ENCODE peak calls at places on chromosomes 6 and 20, in five cellular contexts. C, P, E, L and D are unnamed samples.

GRCh38 chr6:5730586-5731263 is 276.0 kb downstream of the NRN1 start:
- DNase-seq in C (no peak), P (no peak), E (no peak), L (no peak), D (no peak)

GRCh38 chr6:10297825-10298224 is 117.0 kb downstream of the TFAP2A start:
- DNase-seq in C (no peak), P (no peak), E (no peak), L (no peak), D (no peak)

GRCh38 chr6:45920819-45921511 is 94.7 kb downstream of the CLIC5 start:
- DNase-seq in C (no peak), P (no peak), E (no peak), L (no peak), D (no peak)

GRCh38 chr20:14919473-14920157 is 582.2 kb upstream of the FLRT3 start:
- DNase-seq in C (no peak), P (no peak), E (peak), L (peak), D (no peak)

GRCh38 chr6:37845026-37845911 is 25.7 kb downstream of the ZFAND3 start:
- DNase-seq in C (no peak), P (no peak), E (no peak), L (no peak), D (no peak)

GRCh38 chr6:40958740-40959139 is 80.3 kb downstream of the UNC5CL start:
- DNase-seq in C (no peak), P (peak), E (no peak), L (no peak), D (no peak)

GRCh38 chr20:45775411-45775810 is 16.3 kb downstream of the WFDC3 start:
- DNase-seq in C (no peak), P (no peak), E (no peak), L (no peak), D (no peak)

GRCh38 chr6:129920103-129920798 is 59.1 kb upstream of the TMEM244 start:
- DNase-seq in C (no peak), P (no peak), E (no peak), L (no peak), D (no peak)

GRCh38 chr6:154504865-154505449 is 5.5 kb downstream of the CNKSR3 start:
- DNase-seq in C (no peak), P (no peak), E (no peak), L (no peak), D (no peak)

GRCh38 chr6:143125896-143126573 is 65.3 kb downstream of the AIG1 start:
- DNase-seq in C (no peak), P (no peak), E (no peak), L (no peak), D (no peak)

GRCh38 chr6:136526196-136526930 is 23.9 kb downstream of the MAP7 start:
- DNase-seq in C (no peak), P (peak), E (no peak), L (peak), D (peak)

GRCh38 chr20:34180460-34181108 is 60.6 kb upstream of the ASIP start:
- DNase-seq in C (no peak), P (no peak), E (no peak), L (no peak), D (no peak)

GRCh38 chr20:2385496-2385895 is 4.8 kb downstream of the TGM6 start:
- DNase-seq in C (no peak), P (no peak), E (no peak), L (no peak), D (no peak)

GRCh38 chr6:84332139-84333034 is 104.9 kb upstream of the CEP162 start:
- DNase-seq in C (no peak), P (no peak), E (no peak), L (no peak), D (no peak)

GRCh38 chr6:111985202-111985731 is 68.6 kb upstream of the CCN6 start:
- DNase-seq in C (no peak), P (no peak), E (no peak), L (no peak), D (no peak)

GRCh38 chr6:36350681-36351091 is 14.0 kb upstream of the BNIP5 start:
- DNase-seq in C (no peak), P (no peak), E (no peak), L (peak), D (peak)

GRCh38 chr20:50694379-50695143 is 3.2 kb upstream of the RIPOR3 start:
- DNase-seq in C (no peak), P (peak), E (no peak), L (no peak), D (no peak)

GRCh38 chr6:19180348-19181073 is 656.7 kb upstream of the ID4 start:
- DNase-seq in C (peak), P (no peak), E (peak), L (peak), D (peak)

DNA sequence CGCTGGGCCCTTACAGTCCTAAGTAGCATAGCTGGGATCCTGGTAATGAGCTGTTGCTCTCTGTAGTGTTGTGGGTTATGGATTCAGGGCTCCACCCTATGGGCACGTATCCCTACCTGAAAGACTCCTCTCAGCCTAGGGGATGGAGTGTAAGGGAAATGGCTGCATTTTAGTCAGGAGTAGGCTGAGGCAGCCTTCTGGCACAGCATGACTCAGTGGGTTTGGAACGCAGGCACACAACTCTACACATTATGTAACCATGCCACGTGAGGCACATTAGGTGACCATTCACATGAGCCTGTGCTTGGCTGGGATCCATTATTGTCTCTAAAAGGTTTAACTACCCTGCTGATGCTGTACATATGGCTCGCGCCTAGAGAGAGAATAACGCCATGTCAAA is 27.8 kb downstream of the HDDC2 start:
- DNase-seq in C (no peak), P (no peak), E (peak), L (peak), D (no peak)
- TF ChIP-seq EP300 in C (no peak), P (no peak), E (no peak), L (no peak), D (no peak)

GRCh38 chr6:159981591-159982245 is 12.8 kb downstream of the IGF2R start:
- DNase-seq in C (no peak), P (no peak), E (peak), L (peak), D (no peak)
- H3K27ac ChIP-seq in C (peak), P (peak), E (peak), L (peak), D (peak)

DNA sequence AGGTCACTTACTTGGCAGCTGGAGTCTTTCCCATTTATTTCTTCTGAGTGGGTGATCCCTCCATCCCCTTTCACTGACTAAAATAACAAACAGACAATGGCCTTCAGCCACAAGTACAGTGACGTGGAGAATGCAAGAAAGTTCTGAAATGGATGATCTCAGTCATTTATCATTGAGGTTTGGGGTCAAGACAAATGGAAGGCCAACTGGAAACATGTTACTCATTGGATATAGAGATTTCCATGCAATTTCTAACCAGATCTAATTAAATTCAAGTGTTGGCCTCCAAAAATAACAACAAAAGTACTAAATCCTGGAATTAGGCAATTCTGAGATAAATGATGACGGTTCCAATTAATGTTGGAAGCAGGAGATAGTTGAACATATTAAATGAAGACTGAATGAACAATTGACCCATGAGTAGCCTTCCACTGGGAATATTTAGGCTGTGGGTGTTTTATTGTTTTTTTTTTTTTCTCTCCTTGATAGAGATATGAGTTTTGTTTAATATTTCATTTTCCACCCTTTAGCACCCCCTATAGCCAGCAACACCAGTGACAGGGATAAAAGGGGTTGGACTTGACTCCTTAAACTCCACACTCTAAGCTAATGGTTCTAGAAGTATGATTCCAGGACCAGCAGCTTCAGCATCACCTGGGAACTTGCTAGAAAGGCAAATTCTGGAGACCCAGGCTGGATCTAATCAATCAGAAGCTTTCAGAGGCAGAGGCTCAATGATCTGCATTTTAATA is 112.8 kb downstream of the BCAS1 start:
- DNase-seq in C (no peak), P (no peak), E (no peak), L (no peak), D (no peak)
- TF ChIP-seq CTCF in C (no peak), P (no peak), E (no peak), L (no peak), D (no peak)

GRCh38 chr6:70108230-70108629 is 194.7 kb downstream of the COL9A1 start:
- DNase-seq in C (no peak), P (peak), E (no peak), L (no peak), D (no peak)
- TF ChIP-seq EP300 in C (no peak), P (no peak), E (no peak), L (no peak), D (no peak)